ENCODE peak calls at places on chromosome 5, in five cellular contexts. One of them, this sample, is unnamed.

GRCh38 chr5:159971514-159971913 is 37.4 kb upstream of the TTC1 start:
- DNase-seq in breast epithelium: no peak
- DNase-seq in endothelial cell of umbilical vein: no peak
- DNase-seq in sigmoid colon: no peak
- DNase-seq in SK-N-SH: no peak
- DNase-seq in this sample: no peak

GRCh38 chr5:171269717-171270116 is 39.3 kb upstream of the TLX3 start:
- DNase-seq in SK-N-SH: no peak
- DNase-seq in breast epithelium: no peak
- DNase-seq in sigmoid colon: no peak
- DNase-seq in endothelial cell of umbilical vein: no peak
- DNase-seq in this sample: no peak

GRCh38 chr5:66929281-66929680 is 267.3 kb downstream of the CD180 start:
- DNase-seq in SK-N-SH: no peak
- DNase-seq in breast epithelium: no peak
- DNase-seq in endothelial cell of umbilical vein: no peak
- DNase-seq in sigmoid colon: no peak
- DNase-seq in this sample: no peak

GRCh38 chr5:125290935-125291334 is 544.5 kb upstream of the ZNF608 start:
- DNase-seq in endothelial cell of umbilical vein: no peak
- DNase-seq in breast epithelium: no peak
- DNase-seq in SK-N-SH: no peak
- DNase-seq in sigmoid colon: no peak
- DNase-seq in this sample: no peak

GRCh38 chr5:135655326-135655725 is 76.5 kb upstream of the CXCL14 start:
- DNase-seq in endothelial cell of umbilical vein: no peak
- DNase-seq in sigmoid colon: no peak
- DNase-seq in breast epithelium: no peak
- DNase-seq in SK-N-SH: no peak
- DNase-seq in this sample: no peak

GRCh38 chr5:38925154-38925925 is 79.5 kb downstream of the OSMR start:
- DNase-seq in SK-N-SH: no peak
- DNase-seq in breast epithelium: no peak
- DNase-seq in sigmoid colon: no peak
- DNase-seq in endothelial cell of umbilical vein: no peak
- DNase-seq in this sample: no peak

GRCh38 chr5:166562246-166562645 is 1729.2 kb upstream of the WWC1 start:
- DNase-seq in sigmoid colon: no peak
- DNase-seq in breast epithelium: no peak
- DNase-seq in SK-N-SH: no peak
- DNase-seq in endothelial cell of umbilical vein: no peak
- DNase-seq in this sample: no peak

GRCh38 chr5:94707359-94707758 is 88.9 kb downstream of the SLF1 start:
- DNase-seq in endothelial cell of umbilical vein: peak; percentile 68
- DNase-seq in SK-N-SH: no peak
- DNase-seq in sigmoid colon: no peak
- DNase-seq in breast epithelium: no peak
- DNase-seq in this sample: no peak

GRCh38 chr5:146103594-146103993 is 1.8 kb downstream of the PLAC8L1 start:
- DNase-seq in sigmoid colon: no peak
- DNase-seq in SK-N-SH: no peak
- DNase-seq in breast epithelium: no peak
- DNase-seq in endothelial cell of umbilical vein: no peak
- DNase-seq in this sample: no peak

GRCh38 chr5:68074048-68074632 is 141.4 kb upstream of the PIK3R1 start:
- DNase-seq in breast epithelium: peak; percentile 39
- DNase-seq in SK-N-SH: no peak
- DNase-seq in endothelial cell of umbilical vein: no peak
- DNase-seq in sigmoid colon: peak; percentile 64
- DNase-seq in this sample: no peak

GRCh38 chr5:103358305-103358996 is 99.9 kb downstream of the MACIR start:
- DNase-seq in breast epithelium: no peak
- DNase-seq in endothelial cell of umbilical vein: peak; percentile 65
- DNase-seq in SK-N-SH: no peak
- DNase-seq in sigmoid colon: no peak
- DNase-seq in this sample: no peak

GRCh38 chr5:172293745-172294342 is 10.3 kb upstream of the UBTD2 start:
- DNase-seq in breast epithelium: no peak
- DNase-seq in sigmoid colon: no peak
- DNase-seq in endothelial cell of umbilical vein: no peak
- DNase-seq in SK-N-SH: no peak
- DNase-seq in this sample: no peak

GRCh38 chr5:135011355-135012032 is 22.5 kb downstream of the PITX1 start:
- DNase-seq in endothelial cell of umbilical vein: no peak
- DNase-seq in breast epithelium: no peak
- DNase-seq in SK-N-SH: peak; percentile 7
- DNase-seq in sigmoid colon: peak; percentile 50
- DNase-seq in this sample: peak; percentile 42

GRCh38 chr5:79590395-79590999 is 21.7 kb upstream of the TENT2 start:
- DNase-seq in sigmoid colon: no peak
- DNase-seq in SK-N-SH: no peak
- DNase-seq in breast epithelium: no peak
- DNase-seq in endothelial cell of umbilical vein: no peak
- DNase-seq in this sample: no peak

GRCh38 chr5:14663734-14664269 is 716 bp upstream of the OTULIN start:
- DNase-seq in breast epithelium: peak; percentile 22
- DNase-seq in sigmoid colon: no peak
- DNase-seq in SK-N-SH: peak; percentile 54
- DNase-seq in endothelial cell of umbilical vein: no peak
- DNase-seq in this sample: peak; percentile 83

GRCh38 chr5:131999041-131999440 is 12.4 kb downstream of the ACSL6 start:
- DNase-seq in SK-N-SH: no peak
- DNase-seq in sigmoid colon: no peak
- DNase-seq in breast epithelium: no peak
- DNase-seq in endothelial cell of umbilical vein: no peak
- DNase-seq in this sample: peak; percentile 23
- H3K4me3 ChIP-seq in SK-N-SH: no peak overlapping the region
- H3K4me3 ChIP-seq in sigmoid colon: no peak overlapping the region
- H3K4me3 ChIP-seq in breast epithelium: no peak overlapping the region
- H3K4me3 ChIP-seq in endothelial cell of umbilical vein: no peak overlapping the region
- H3K4me3 ChIP-seq in this sample: no peak overlapping the region

GRCh38 chr5:54176066-54176835 is 134.1 kb downstream of the ARL15 start:
- DNase-seq in SK-N-SH: no peak
- DNase-seq in breast epithelium: no peak
- DNase-seq in endothelial cell of umbilical vein: no peak
- DNase-seq in sigmoid colon: no peak
- DNase-seq in this sample: no peak

GRCh38 chr5:54173251-54173650 is 137.1 kb downstream of the ARL15 start:
- DNase-seq in SK-N-SH: no peak
- DNase-seq in sigmoid colon: no peak
- DNase-seq in endothelial cell of umbilical vein: no peak
- DNase-seq in breast epithelium: no peak
- DNase-seq in this sample: no peak

GRCh38 chr5:54177058-54177457 is 133.3 kb downstream of the ARL15 start:
- DNase-seq in endothelial cell of umbilical vein: no peak
- DNase-seq in sigmoid colon: no peak
- DNase-seq in SK-N-SH: no peak
- DNase-seq in breast epithelium: no peak
- DNase-seq in this sample: no peak

GRCh38 chr5:54171645-54172384 is 138.6 kb downstream of the ARL15 start:
- DNase-seq in sigmoid colon: no peak
- DNase-seq in endothelial cell of umbilical vein: peak; percentile 78
- DNase-seq in breast epithelium: no peak
- DNase-seq in SK-N-SH: no peak
- DNase-seq in this sample: no peak
- TF ChIP-seq POLR2AphosphoS5 in sigmoid colon: no peak
- TF ChIP-seq POLR2AphosphoS5 in endothelial cell of umbilical vein: no peak
- TF ChIP-seq POLR2AphosphoS5 in breast epithelium: no peak
- TF ChIP-seq POLR2AphosphoS5 in SK-N-SH: no peak
- TF ChIP-seq POLR2AphosphoS5 in this sample: no peak

GRCh38 chr5:88388476-88389170 is 120.0 kb upstream of the TMEM161B start:
- DNase-seq in sigmoid colon: no peak
- DNase-seq in endothelial cell of umbilical vein: no peak
- DNase-seq in breast epithelium: no peak
- DNase-seq in SK-N-SH: no peak
- DNase-seq in this sample: no peak

GRCh38 chr5:88393082-88393481 is 124.4 kb upstream of the TMEM161B start:
- DNase-seq in breast epithelium: no peak
- DNase-seq in endothelial cell of umbilical vein: no peak
- DNase-seq in sigmoid colon: no peak
- DNase-seq in SK-N-SH: no peak
- DNase-seq in this sample: no peak

GRCh38 chr5:88390007-88390385 is 121.4 kb upstream of the TMEM161B start:
- DNase-seq in sigmoid colon: no peak
- DNase-seq in breast epithelium: no peak
- DNase-seq in SK-N-SH: no peak
- DNase-seq in endothelial cell of umbilical vein: no peak
- DNase-seq in this sample: no peak

GRCh38 chr5:88391116-88391515 is 122.5 kb upstream of the TMEM161B start:
- DNase-seq in SK-N-SH: no peak
- DNase-seq in sigmoid colon: no peak
- DNase-seq in endothelial cell of umbilical vein: no peak
- DNase-seq in breast epithelium: no peak
- DNase-seq in this sample: no peak

DNA sequence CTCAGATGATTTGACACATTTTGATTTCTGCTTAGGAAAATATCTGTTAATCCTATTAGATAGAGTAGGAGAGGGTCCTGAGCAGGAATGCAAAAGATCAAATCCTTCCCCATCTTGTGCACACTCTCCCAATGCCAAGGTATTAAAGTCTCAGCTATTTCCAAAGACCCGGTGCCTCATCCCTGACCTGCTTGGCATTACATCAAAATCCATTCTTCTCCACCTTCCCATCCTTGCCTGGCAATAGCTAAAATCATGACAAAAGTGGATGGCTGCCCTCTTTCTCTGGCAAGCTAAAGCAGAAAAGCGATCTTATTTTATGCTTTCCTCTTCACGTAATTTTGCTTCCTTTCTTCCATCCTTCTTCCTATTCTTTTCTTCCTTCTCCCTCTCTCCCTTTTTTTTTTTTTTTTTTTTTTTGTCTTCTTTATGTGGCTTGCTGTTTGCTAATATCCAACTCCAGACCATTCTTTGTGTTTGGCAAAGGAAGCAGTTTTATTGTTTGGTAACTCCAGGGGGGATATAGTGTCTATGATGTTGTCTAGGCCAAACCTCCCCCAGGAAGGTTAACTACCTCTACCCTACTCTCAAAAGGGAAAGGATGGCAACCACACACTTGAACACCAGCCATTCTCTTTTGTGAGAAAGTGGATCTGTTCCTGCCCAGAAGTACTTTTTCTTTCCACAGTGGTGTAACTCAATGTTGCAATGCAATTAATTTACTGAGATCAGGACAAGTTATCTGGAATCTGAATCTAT is 120.8 kb upstream of the TMEM161B start:
- DNase-seq in sigmoid colon: no peak
- DNase-seq in breast epithelium: no peak
- DNase-seq in SK-N-SH: no peak
- DNase-seq in endothelial cell of umbilical vein: no peak
- DNase-seq in this sample: no peak
- H3K4me1 ChIP-seq in sigmoid colon: no peaks in the 10 kb centered on the region
- H3K4me1 ChIP-seq in breast epithelium: no peaks in the 10 kb centered on the region
- H3K4me1 ChIP-seq in SK-N-SH: no peaks in the 10 kb centered on the region
- H3K4me1 ChIP-seq in endothelial cell of umbilical vein: peaks cover 6% of the 10 kb centered on the region
- H3K4me1 ChIP-seq in this sample: no peaks in the 10 kb centered on the region

DNA sequence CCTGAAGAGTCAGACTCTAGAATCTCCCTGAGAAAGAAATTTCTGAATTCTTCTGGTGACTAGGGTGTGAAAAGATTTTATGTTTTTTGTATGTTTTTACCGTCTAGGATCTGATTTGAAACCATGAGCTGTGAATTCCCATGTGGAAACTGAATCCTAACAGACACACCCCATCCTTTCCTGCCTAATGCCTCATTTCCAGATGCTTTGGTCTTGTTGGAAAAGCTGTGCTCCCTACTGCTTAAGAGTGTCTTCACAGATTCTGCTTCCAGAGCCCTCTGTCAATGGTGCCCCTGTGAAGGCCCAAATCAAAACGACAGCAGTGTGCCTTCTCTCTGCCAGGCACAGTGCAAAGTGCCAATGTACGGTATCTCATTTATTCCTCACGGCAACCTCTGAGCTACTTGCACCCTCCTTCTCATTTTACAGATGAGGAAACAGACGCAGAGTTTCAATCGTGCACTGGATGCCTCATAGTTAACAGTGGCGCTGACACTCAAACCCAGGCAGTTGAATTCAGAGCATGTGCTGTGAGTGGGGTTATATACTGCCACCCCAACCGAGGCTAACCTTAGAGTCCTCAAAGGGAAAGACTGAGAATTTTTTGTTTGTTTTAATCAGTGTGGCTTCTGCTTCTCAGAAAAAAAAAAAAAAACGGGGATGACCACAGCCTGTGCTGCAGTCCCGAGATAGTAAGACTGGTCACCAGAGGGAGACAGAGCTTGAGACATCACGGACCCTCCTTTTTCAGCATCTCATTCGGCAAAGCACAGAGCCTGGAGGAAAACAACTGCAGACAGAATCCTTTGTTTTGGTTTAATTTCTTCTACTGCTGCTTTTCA is 188.4 kb downstream of the SNCAIP start:
- DNase-seq in sigmoid colon: peak; percentile 70
- DNase-seq in endothelial cell of umbilical vein: peak; percentile 49
- DNase-seq in breast epithelium: no peak
- DNase-seq in SK-N-SH: peak; percentile 59
- DNase-seq in this sample: no peak
- H3K4me3 ChIP-seq in sigmoid colon: no peak overlapping the region
- H3K4me3 ChIP-seq in endothelial cell of umbilical vein: no peak overlapping the region
- H3K4me3 ChIP-seq in breast epithelium: no peak overlapping the region
- H3K4me3 ChIP-seq in SK-N-SH: no peak overlapping the region
- H3K4me3 ChIP-seq in this sample: no peak overlapping the region

DNA sequence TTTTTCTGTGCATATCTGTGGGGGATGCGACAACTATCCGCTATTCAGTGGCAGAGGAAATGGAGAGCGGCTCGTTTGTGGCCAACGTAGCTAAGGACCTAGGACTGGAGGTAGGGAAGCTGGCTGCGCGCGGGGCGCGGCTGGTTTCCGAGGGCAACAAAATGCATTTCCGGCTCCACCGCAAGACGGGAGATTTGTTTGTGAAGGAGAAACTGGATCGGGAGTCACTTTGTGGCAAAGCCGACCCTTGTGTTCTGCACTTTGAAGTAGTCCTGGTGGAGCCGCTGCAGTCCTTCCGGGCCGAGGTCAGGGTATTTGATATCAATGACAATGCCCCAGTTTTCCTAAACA is 327 bp downstream of the PCDHB1 start:
- DNase-seq in breast epithelium: no peak
- DNase-seq in sigmoid colon: no peak
- DNase-seq in SK-N-SH: peak; percentile 17
- DNase-seq in endothelial cell of umbilical vein: no peak
- DNase-seq in this sample: no peak
- TF ChIP-seq POLR2AphosphoS5 in breast epithelium: no peak
- TF ChIP-seq POLR2AphosphoS5 in sigmoid colon: no peak
- TF ChIP-seq POLR2AphosphoS5 in SK-N-SH: no peak
- TF ChIP-seq POLR2AphosphoS5 in endothelial cell of umbilical vein: no peak
- TF ChIP-seq POLR2AphosphoS5 in this sample: no peak

This sample was measured in spleen.